ENCODE peak calls at places on chromosomes 6 and 20, in eight cellular contexts. X, G, C, E, N, W, B and J are unnamed samples.

GRCh38 chr20:10387686-10388085 is 46.3 kb downstream of the MKKS start:
- DNase-seq in X (no peak), G (no peak), C (no peak), E (no peak), N (no peak), W (no peak), B (no peak), J (no peak)

GRCh38 chr20:11511816-11512215 is 405.9 kb upstream of the BTBD3 start:
- DNase-seq in X (no peak), G (peak; percentile 28), C (no peak), E (no peak), N (no peak), W (no peak), B (no peak), J (no peak)

GRCh38 chr6:162907876-162908481 is 180.2 kb downstream of the PACRG start:
- DNase-seq in X (no peak), G (peak; percentile 59), C (peak; percentile 19), E (no peak), N (peak; percentile 43), W (no peak), B (peak; percentile 37), J (no peak)

GRCh38 chr6:30647039-30647801 is at the start of gene C6orf136:
- DNase-seq in X (peak; percentile 81), G (peak; percentile 92), C (peak; percentile 95), E (peak; percentile 51), N (peak; percentile 75), W (peak; percentile 77), B (peak; percentile 80), J (peak; percentile 92)

GRCh38 chr20:909641-910040 is 6.5 kb downstream of the ANGPT4 start:
- DNase-seq in X (no peak), G (no peak), C (no peak), E (no peak), N (no peak), W (no peak), B (no peak), J (no peak)

GRCh38 chr6:122641818-122642217 is 31.6 kb downstream of the PKIB start:
- DNase-seq in X (no peak), G (no peak), C (no peak), E (no peak), N (no peak), W (no peak), B (no peak), J (no peak)

GRCh38 chr6:37308084-37308817 is 45.5 kb upstream of the RNF8 start:
- DNase-seq in X (no peak), G (peak; percentile 72), C (no peak), E (no peak), N (no peak), W (no peak), B (peak; percentile 11), J (no peak)

GRCh38 chr20:47586648-47587306 is 85.1 kb downstream of the NCOA3 start:
- DNase-seq in X (no peak), G (peak; percentile 55), C (no peak), E (no peak), N (peak; percentile 40), W (no peak), B (no peak), J (peak; percentile 23)

GRCh38 chr6:41080623-41081022 is 7.8 kb downstream of the NFYA start:
- DNase-seq in X (no peak), G (no peak), C (peak; percentile 31), E (no peak), N (no peak), W (no peak), B (no peak), J (no peak)

GRCh38 chr6:125810435-125810834 is 19.7 kb downstream of the NCOA7 start:
- DNase-seq in X (no peak), G (no peak), C (no peak), E (no peak), N (no peak), W (no peak), B (no peak), J (no peak)

GRCh38 chr6:132763269-132763668 is 5.6 kb upstream of the VNN2 start:
- DNase-seq in X (no peak), G (no peak), C (peak; percentile 69), E (no peak), N (no peak), W (no peak), B (no peak), J (peak; percentile 22)

GRCh38 chr6:6684365-6684833 is 95.9 kb downstream of the LY86 start:
- DNase-seq in X (no peak), G (no peak), C (peak; percentile 11), E (no peak), N (no peak), W (no peak), B (no peak), J (no peak)

GRCh38 chr20:31860431-31861345 is 9.6 kb downstream of the DUSP15 start:
- DNase-seq in X (peak; percentile 93), G (peak; percentile 48), C (no peak), E (no peak), N (no peak), W (no peak), B (peak; percentile 29), J (peak; percentile 58)

GRCh38 chr6:6622557-6622956 is 34.0 kb downstream of the LY86 start:
- DNase-seq in X (no peak), G (no peak), C (no peak), E (no peak), N (no peak), W (no peak), B (no peak), J (no peak)

GRCh38 chr20:32216396-32217142 is 8.9 kb downstream of the POFUT1 start:
- DNase-seq in X (no peak), G (no peak), C (no peak), E (no peak), N (no peak), W (no peak), B (no peak), J (no peak)

GRCh38 chr20:57770852-57771746 is 61.3 kb upstream of the PMEPA1 start:
- DNase-seq in X (no peak), G (no peak), C (no peak), E (no peak), N (no peak), W (no peak), B (peak; percentile 31), J (no peak)

GRCh38 chr6:150320450-150320849 is 48.4 kb upstream of the IYD start:
- DNase-seq in X (no peak), G (peak; percentile 46), C (no peak), E (peak; percentile 18), N (no peak), W (peak; percentile 59), B (no peak), J (no peak)

GRCh38 chr6:98831057-98832031 is 3.0 kb upstream of the POU3F2 start:
- DNase-seq in X (peak; percentile 40), G (no peak), C (no peak), E (no peak), N (no peak), W (no peak), B (no peak), J (no peak)

DNA sequence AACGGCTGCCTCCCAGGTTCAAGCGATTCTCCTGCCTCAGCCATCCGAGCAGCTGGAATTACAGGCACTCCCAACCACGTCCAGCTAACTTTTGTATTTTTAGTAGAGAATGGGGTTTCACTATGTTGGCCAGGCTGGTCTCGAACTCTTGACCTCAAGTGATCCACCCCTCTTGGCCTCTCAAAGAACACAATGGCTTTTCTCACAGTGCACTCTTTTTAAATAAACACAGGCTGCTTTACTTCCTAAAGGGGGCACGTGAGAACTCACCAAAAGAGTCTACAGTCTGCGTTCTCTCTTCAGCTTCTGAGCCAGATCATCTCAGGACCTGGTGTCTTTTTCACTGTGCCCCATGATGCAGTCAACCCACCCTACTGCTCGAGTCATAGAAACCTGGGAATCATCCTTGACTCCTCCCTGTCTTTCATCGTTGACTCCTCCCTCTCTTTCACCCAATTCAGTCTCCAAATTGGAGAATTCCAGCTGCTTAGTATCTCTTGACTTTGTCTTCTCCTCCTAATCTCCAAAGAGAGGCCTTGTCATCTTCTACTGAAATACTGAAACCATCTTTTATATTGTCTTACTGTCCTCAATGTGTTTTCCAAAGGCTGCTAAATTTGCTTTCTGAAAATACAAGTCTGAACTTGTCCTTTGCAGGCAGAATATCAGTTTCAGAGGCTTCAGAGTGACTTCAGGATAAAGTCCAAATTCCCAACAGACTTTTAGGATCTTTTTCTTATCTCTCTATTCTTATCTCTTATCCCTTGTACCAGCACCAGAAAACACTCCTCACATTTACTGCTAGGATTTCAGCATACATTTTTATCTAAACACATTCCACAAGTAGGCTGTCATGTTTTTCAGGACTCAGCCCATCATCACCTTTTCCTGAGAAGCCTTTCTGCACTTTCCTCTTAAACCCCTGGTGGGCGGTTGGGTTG is 323.4 kb downstream of the SYNE1 start:
- DNase-seq in X (no peak), G (peak; percentile 80), C (no peak), E (no peak), N (no peak), W (no peak), B (no peak), J (no peak)
- TF ChIP-seq CTCF in X (no peak), G (no peak), C (no peak), E (no peak), N (no peak), W (no peak), B (no peak), J (no peak)

GRCh38 chr6:25876203-25876602 is 2.2 kb upstream of the SLC17A3 start:
- DNase-seq in X (no peak), G (no peak), C (no peak), E (no peak), N (no peak), W (no peak), B (no peak), J (no peak)
- TF ChIP-seq CTCF in X (no peak), G (no peak), C (no peak), E (no peak), N (no peak), W (no peak), B (no peak), J (no peak)

GRCh38 chr20:12660918-12661317 is 347.9 kb upstream of the SPTLC3 start:
- DNase-seq in X (no peak), G (no peak), C (no peak), E (no peak), N (no peak), W (no peak), B (no peak), J (no peak)
- TF ChIP-seq CTCF in X (peak; percentile 61), G (no peak), C (no peak), E (no peak), N (no peak), W (peak; percentile 31), B (no peak), J (no peak)

GRCh38 chr6:53792973-53793317 is 1.9 kb upstream of the LRRC1 start:
- DNase-seq in X (no peak), G (no peak), C (no peak), E (no peak), N (no peak), W (no peak), B (no peak), J (no peak)

GRCh38 chr6:53794720-53795253 is at the start of gene LRRC1:
- DNase-seq in X (peak; percentile 97), G (peak; percentile 86), C (peak; percentile 96), E (peak; percentile 80), N (peak; percentile 58), W (peak; percentile 95), B (peak; percentile 74), J (peak; percentile 96)

GRCh38 chr6:53795254-53795701 is 473 bp downstream of the LRRC1 start:
- DNase-seq in X (no peak), G (no peak), C (no peak), E (no peak), N (no peak), W (no peak), B (peak; percentile 36), J (no peak)

GRCh38 chr6:53793318-53793975 is 1.4 kb upstream of the LRRC1 start:
- DNase-seq in X (peak; percentile 35), G (peak; percentile 56), C (peak; percentile 46), E (peak; percentile 50), N (no peak), W (peak; percentile 22), B (peak; percentile 71), J (peak; percentile 70)

GRCh38 chr6:53794073-53794719 is 609 bp upstream of the LRRC1 start:
- DNase-seq in X (peak; percentile 58), G (peak; percentile 77), C (no peak), E (peak; percentile 75), N (peak; percentile 88), W (peak; percentile 62), B (peak; percentile 58), J (peak; percentile 75)
- TF ChIP-seq CTCF in X (no peak), G (peak; percentile 47), C (no peak), E (peak; percentile 42), N (peak; percentile 43), W (peak; percentile 67), B (peak; percentile 32), J (no peak)